ENCODE peak calls at places on chromosomes 12 and 14, in four cellular contexts. H, B, X and Q are unnamed samples.

GRCh38 chr14:50363734-50364113 is 33.0 kb downstream of the CDKL1 start:
- DNase-seq in X (no peak), B (peak), H (peak), Q (no peak)

GRCh38 chr12:56020437-56021189 is at the start of gene IKZF4:
- DNase-seq in X (peak), H (peak), B (no peak), Q (no peak)

GRCh38 chr14:103533137-103533998 is 4.4 kb downstream of the TRMT61A start:
- DNase-seq in H (no peak), B (no peak), X (no peak), Q (no peak)

GRCh38 chr14:21202463-21203358 is 46.8 kb upstream of the OR5AU1 start:
- DNase-seq in B (no peak), X (no peak), H (no peak), Q (no peak)

GRCh38 chr12:22304341-22304740 is 30.2 kb downstream of the ST8SIA1 start:
- DNase-seq in X (no peak), H (no peak), B (no peak), Q (no peak)

GRCh38 chr12:50732591-50732990 is 31.3 kb upstream of the ATF1 start:
- DNase-seq in X (no peak), H (no peak), B (peak), Q (no peak)

GRCh38 chr12:70849265-70849960 is 71.1 kb downstream of the PTPRR start:
- DNase-seq in X (no peak), B (peak), H (no peak), Q (no peak)

GRCh38 chr12:52213541-52214420 is 19.3 kb upstream of the KRT7 start:
- DNase-seq in H (peak), B (peak), X (peak), Q (peak)